ENCODE peak calls at places on chromosomes 4 and X, in five cellular contexts. J is GM12865, B is OCI-LY7, K is fibroblast of the aortic adventitia, N is cardiac fibroblast. Q is an unnamed sample.

GRCh38 chrX:97597954-97598353 is 714.2 kb downstream of the RPA4 start:
- DNase-seq in J (no peak), B (no peak), K (no peak), N (no peak), Q (no peak)

GRCh38 chr4:58611012-58611411 is 1500.8 kb upstream of the IGFBP7 start:
- DNase-seq in J (no peak), B (no peak), K (no peak), N (no peak), Q (no peak)

GRCh38 chr4:119035941-119036737 is 99.5 kb upstream of the MYOZ2 start:
- DNase-seq in J (no peak), B (no peak), K (no peak), N (peak), Q (no peak)

GRCh38 chr4:11232004-11232403 is 196.7 kb downstream of the HS3ST1 start:
- DNase-seq in J (no peak), B (no peak), K (no peak), N (peak), Q (no peak)

GRCh38 chr4:152102184-152103000 is 341.6 kb upstream of the GATB start:
- DNase-seq in J (no peak), B (no peak), K (peak), N (peak), Q (no peak)

GRCh38 chrX:47815901-47816845 is 20.5 kb upstream of the ZNF81 start:
- DNase-seq in J (no peak), B (no peak), K (peak), N (peak), Q (no peak)

GRCh38 chr4:10808591-10808990 is 124.0 kb upstream of the CLNK start:
- DNase-seq in J (no peak), B (no peak), K (peak), N (peak), Q (no peak)

GRCh38 chr4:80201326-80202151 is 4.2 kb downstream of the PRDM8 start:
- DNase-seq in J (peak), B (peak), K (peak), N (peak), Q (peak)

GRCh38 chr4:139223682-139224317 is 46.8 kb upstream of the ELF2 start:
- DNase-seq in J (peak), B (no peak), K (peak), N (peak), Q (no peak)

GRCh38 chr4:76226418-76226817 is 12.8 kb upstream of the SCARB2 start:
- DNase-seq in J (no peak), B (no peak), K (no peak), N (no peak), Q (no peak)

GRCh38 chr4:173057442-173057841 is 111.2 kb upstream of the GALNT7 start:
- DNase-seq in J (no peak), B (no peak), K (no peak), N (peak), Q (no peak)

GRCh38 chrX:65874110-65874509 is 165.8 kb downstream of the VSIG4 start:
- DNase-seq in J (no peak), B (no peak), K (no peak), N (no peak), Q (no peak)

GRCh38 chrX:72021975-72022374 is 109.7 kb downstream of the RTL5 start:
- DNase-seq in J (peak), B (peak), K (no peak), N (no peak), Q (peak)

GRCh38 chr4:64158648-64159326 is 250.5 kb downstream of the TECRL start:
- DNase-seq in J (peak), B (peak), K (peak), N (peak), Q (peak)

GRCh38 chrX:39729834-39730670 is 367.7 kb downstream of the BCOR start:
- DNase-seq in J (no peak), B (no peak), K (no peak), N (no peak), Q (no peak)

GRCh38 chr4:184746532-184746870 is 12.6 kb upstream of the CENPU start:
- DNase-seq in J (no peak), B (no peak), K (peak), N (peak), Q (no peak)

GRCh38 chr4:7831330-7831729 is 108.3 kb downstream of the AFAP1 start:
- DNase-seq in J (peak), B (no peak), K (peak), N (peak), Q (peak)

GRCh38 chr4:48311896-48312295 is 29.4 kb upstream of the SLAIN2 start:
- DNase-seq in J (no peak), B (no peak), K (no peak), N (no peak), Q (no peak)

GRCh38 chr4:26267087-26267486 is 53.7 kb upstream of the RBPJ start:
- DNase-seq in J (no peak), B (no peak), K (peak), N (no peak), Q (no peak)

GRCh38 chr4:146654648-146654975 is 15.9 kb downstream of the POU4F2 start:
- DNase-seq in J (no peak), B (no peak), K (no peak), N (peak), Q (no peak)

GRCh38 chrX:63784902-63785692 is at the start of gene ARHGEF9:
- DNase-seq in J (peak), B (no peak), K (no peak), N (peak), Q (peak)

GRCh38 chrX:108036298-108036973 is 8.4 kb upstream of the VSIG1 start:
- DNase-seq in J (no peak), B (no peak), K (peak), N (peak), Q (no peak)

DNA sequence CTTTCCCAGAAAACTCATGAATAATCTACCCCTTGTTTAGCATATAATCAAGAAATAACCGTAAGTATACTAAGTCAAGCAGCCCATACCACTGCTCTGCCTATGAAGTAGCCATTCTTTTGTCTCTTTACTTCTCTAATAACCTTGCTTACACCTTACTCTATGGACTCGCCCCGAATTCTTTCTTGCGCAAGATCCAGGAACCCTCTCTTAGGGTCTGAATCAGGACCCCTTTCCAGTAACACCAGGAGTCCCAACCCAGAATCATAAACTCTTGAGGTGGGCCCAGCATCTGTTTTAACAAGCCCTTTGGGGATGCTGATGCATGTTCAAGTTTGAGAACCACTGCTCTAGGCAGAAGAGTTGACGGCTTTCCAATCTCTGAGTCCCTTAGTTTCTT is 119.6 kb downstream of the BEND2 start:
- DNase-seq in J (no peak), B (no peak), K (no peak), N (no peak), Q (no peak)
- TF ChIP-seq CTCF in J (no peak), B (no peak), K (no peak), N (no peak), Q (no peak)

GRCh38 chr4:16024009-16024408 is 59.8 kb downstream of the PROM1 start:
- DNase-seq in J (no peak), B (no peak), K (peak), N (peak), Q (no peak)

GRCh38 chr4:16026155-16026761 is 57.6 kb downstream of the PROM1 start:
- DNase-seq in J (peak), B (peak), K (peak), N (peak), Q (peak)

GRCh38 chr4:16027626-16028025 is 56.2 kb downstream of the PROM1 start:
- DNase-seq in J (no peak), B (no peak), K (peak), N (peak), Q (no peak)

GRCh38 chr4:16027114-16027513 is 56.7 kb downstream of the PROM1 start:
- DNase-seq in J (no peak), B (no peak), K (peak), N (peak), Q (no peak)

GRCh38 chr4:16025268-16025667 is 58.6 kb downstream of the PROM1 start:
- DNase-seq in J (no peak), B (no peak), K (no peak), N (no peak), Q (no peak)
- TF ChIP-seq CTCF in J (no peak), B (no peak), K (no peak), N (no peak), Q (no peak)

DNA sequence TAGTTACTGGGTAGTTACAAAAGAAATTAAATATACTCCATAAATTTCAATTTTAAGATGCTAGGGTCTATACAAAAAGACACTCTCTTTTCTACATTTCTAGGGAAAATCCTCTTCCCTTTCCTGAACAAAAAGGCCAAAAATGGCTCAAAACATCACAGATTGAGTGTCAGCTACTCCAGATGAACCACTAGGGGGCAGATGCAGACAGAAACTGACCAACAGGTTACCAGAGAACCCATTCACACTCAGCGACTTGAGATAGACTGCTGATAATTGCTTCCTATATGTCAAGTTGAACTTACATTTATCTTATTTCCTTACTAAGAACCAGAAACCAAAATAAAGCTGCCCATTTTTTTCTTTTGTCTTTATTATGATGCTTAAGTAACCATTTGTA is 83.4 kb upstream of the MID1IP1 start:
- DNase-seq in J (peak), B (peak), K (peak), N (peak), Q (peak)
- TF ChIP-seq CTCF in J (peak), B (peak), K (peak), N (peak), Q (peak)

GRCh38 chrX:136975642-136976518 is 57.9 kb downstream of the GPR101 start:
- DNase-seq in J (no peak), B (no peak), K (no peak), N (peak), Q (no peak)
- TF ChIP-seq CTCF in J (no peak), B (no peak), K (no peak), N (no peak), Q (no peak)

Q was measured in GM20000.